ENCODE peak calls at places on chromosomes 7 and 10, in four cellular contexts. B is H1, C is HepG2, G is GM12878. T is an unnamed sample.

GRCh38 chr10:5953676-5954075 is 23.7 kb downstream of the IL15RA start:
- DNase-seq in C (no peak), G (no peak), B (no peak), T (no peak)

GRCh38 chr7:111903016-111903415 is 303.2 kb downstream of the DOCK4 start:
- DNase-seq in B (no peak), C (no peak), G (no peak), T (no peak)

GRCh38 chr10:78529262-78529661 is 495.6 kb downstream of the RPS24 start:
- DNase-seq in B (no peak), G (no peak), C (no peak), T (no peak)

GRCh38 chr7:157465597-157466348 is 129.0 kb downstream of the DNAJB6 start:
- DNase-seq in G (no peak), B (no peak), C (no peak), T (no peak)

GRCh38 chr10:35426657-35427056 is 90.3 kb downstream of the CCNY start:
- DNase-seq in G (no peak), C (no peak), B (no peak), T (no peak)

GRCh38 chr7:3187378-3188040 is 113.5 kb upstream of the SDK1 start:
- DNase-seq in G (no peak), B (no peak), C (no peak), T (no peak)

GRCh38 chr10:101301111-101301731 is 52.7 kb upstream of the BTRC start:
- DNase-seq in G (no peak), B (peak; percentile 70), C (peak; percentile 51), T (no peak)

GRCh38 chr7:130345106-130345505 is 490 bp downstream of the CPA5 start:
- DNase-seq in B (no peak), G (no peak), C (no peak), T (no peak)

GRCh38 chr7:31957090-31957720 is 113.0 kb downstream of the PDE1C start:
- DNase-seq in B (no peak), C (no peak), G (no peak), T (no peak)

GRCh38 chr7:98943336-98943735 is 65.0 kb downstream of the TRRAP start:
- DNase-seq in G (no peak), B (no peak), C (no peak), T (no peak)

GRCh38 chr7:106425017-106425719 is 140.4 kb upstream of the NAMPT start:
- DNase-seq in G (peak; percentile 93), C (no peak), B (no peak), T (no peak)

GRCh38 chr10:132699411-132700167 is 86.4 kb downstream of the NKX6-2 start:
- DNase-seq in C (no peak), G (no peak), B (no peak), T (no peak)

GRCh38 chr7:1252543-1253090 is 19.9 kb downstream of the UNCX start:
- DNase-seq in C (no peak), B (no peak), G (no peak), T (no peak)

GRCh38 chr7:129514683-129515082 is 12.4 kb downstream of the SMKR1 start:
- DNase-seq in C (no peak), B (no peak), G (no peak), T (no peak)

GRCh38 chr7:94632338-94633024 is 23.5 kb downstream of the SGCE start:
- DNase-seq in G (no peak), C (no peak), B (no peak), T (no peak)

GRCh38 chr7:135728136-135728669 is at the start of gene SLC13A4:
- DNase-seq in C (no peak), B (peak; percentile 77), G (no peak), T (no peak)

GRCh38 chr7:131336956-131337355 is 9.3 kb downstream of the MKLN1 start:
- DNase-seq in B (no peak), G (no peak), C (peak; percentile 20), T (no peak)

GRCh38 chr7:112453505-112454171 is 3.4 kb downstream of the IFRD1 start:
- DNase-seq in B (no peak), C (no peak), G (no peak), T (no peak)

GRCh38 chr10:117533507-117534281 is 8.9 kb upstream of the EMX2 start:
- DNase-seq in C (no peak), B (no peak), G (no peak), T (no peak)

GRCh38 chr7:98872328-98872924 is 2.6 kb upstream of the TMEM130 start:
- DNase-seq in G (no peak), C (peak; percentile 57), B (no peak), T (no peak)

GRCh38 chr10:88782222-88782621 is 20.3 kb upstream of the LIPM start:
- DNase-seq in G (no peak), C (no peak), B (no peak), T (no peak)

GRCh38 chr7:29189743-29190201 is 4.8 kb upstream of the CHN2 start:
- DNase-seq in B (peak; percentile 93), C (peak; percentile 74), G (no peak), T (peak; percentile 96)

GRCh38 chr7:116433246-116433645 is 66.3 kb upstream of the CAV2 start:
- DNase-seq in G (no peak), B (no peak), C (no peak), T (no peak)

GRCh38 chr7:148515237-148515636 is 75.3 kb upstream of the C7orf33 start:
- DNase-seq in G (no peak), C (no peak), B (no peak), T (no peak)

GRCh38 chr7:142384508-142384922 is 126.7 kb upstream of the PRSS58 start:
- DNase-seq in C (no peak), B (no peak), G (no peak), T (no peak)

GRCh38 chr10:110574420-110574819 is 6.9 kb downstream of the SMC3 start:
- DNase-seq in B (no peak), C (no peak), G (no peak), T (no peak)

GRCh38 chr7:36986429-36987362 is 262.4 kb upstream of the AOAH start:
- DNase-seq in B (peak; percentile 90), G (no peak), C (peak; percentile 36), T (peak; percentile 75)

GRCh38 chr10:99556225-99556523 is 23.4 kb downstream of the NKX2-3 start:
- DNase-seq in G (no peak), C (no peak), B (no peak), T (no peak)

GRCh38 chr10:59839576-59839975 is 66.8 kb downstream of the CCDC6 start:
- DNase-seq in B (no peak), C (no peak), G (no peak), T (no peak)

GRCh38 chr7:37018954-37019353 is 294.7 kb upstream of the AOAH start:
- DNase-seq in B (no peak), G (peak; percentile 49), C (no peak), T (no peak)

GRCh38 chr7:158782638-158783490 is 46.4 kb downstream of the ESYT2 start:
- DNase-seq in B (peak; percentile 46), C (peak; percentile 15), G (no peak), T (peak; percentile 9)

GRCh38 chr10:33521062-33521461 is 186.6 kb upstream of the NRP1 start:
- DNase-seq in G (no peak), B (no peak), C (no peak), T (no peak)

GRCh38 chr7:18086165-18087030 is 58.8 kb upstream of the PRPS1L1 start:
- DNase-seq in G (no peak), B (peak; percentile 69), C (no peak), T (no peak)

DNA sequence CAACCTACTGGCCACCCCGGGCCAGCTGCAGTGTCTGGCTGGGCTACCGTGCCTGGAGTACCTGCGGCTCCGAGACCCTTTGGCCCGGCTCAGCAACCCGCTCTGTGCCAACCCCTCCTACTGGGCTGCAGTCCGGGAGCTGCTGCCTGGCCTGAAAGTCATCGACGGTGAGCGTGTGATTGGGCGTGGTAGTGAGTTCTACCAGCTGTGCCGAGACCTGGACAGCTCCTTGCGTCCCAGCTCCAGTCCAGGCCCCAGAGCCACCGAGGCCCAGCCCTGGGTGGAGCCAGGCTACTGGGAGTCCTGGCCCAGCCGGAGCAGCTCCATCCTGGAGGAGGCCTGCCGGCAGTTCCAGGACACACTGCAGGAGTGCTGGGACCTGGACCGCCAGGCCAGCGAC is 4.2 kb downstream of the RARRES2 start:
- DNase-seq in C (no peak), B (no peak), G (no peak), T (no peak)
- TF ChIP-seq SUZ12 in C (no peak), B (no peak), G (no peak), T (no peak)

GRCh38 chr10:125144693-125145623 is 15.4 kb downstream of the CTBP2 start:
- DNase-seq in B (peak; percentile 71), G (no peak), C (no peak), T (no peak)

GRCh38 chr10:125145636-125146035 is 14.7 kb downstream of the CTBP2 start:
- DNase-seq in G (no peak), B (no peak), C (no peak), T (no peak)

GRCh38 chr10:125148021-125148439 is 12.3 kb downstream of the CTBP2 start:
- DNase-seq in C (no peak), G (no peak), B (no peak), T (no peak)

GRCh38 chr10:125148576-125148975 is 11.8 kb downstream of the CTBP2 start:
- DNase-seq in B (no peak), C (no peak), G (no peak), T (no peak)

GRCh38 chr10:125146791-125147604 is 13.4 kb downstream of the CTBP2 start:
- DNase-seq in B (no peak), C (no peak), G (no peak), T (no peak)
- H3K4me1 ChIP-seq in B (peaks cover 50% of the 10 kb centered on the region), C (no peaks in the 10 kb centered on the region), G (peaks cover 3% of the 10 kb centered on the region), T (peaks cover 34% of the 10 kb centered on the region)

GRCh38 chr10:93334901-93335312 is 147.2 kb downstream of the MYOF start:
- DNase-seq in B (no peak), C (no peak), G (no peak), T (no peak)

GRCh38 chr10:93336678-93337077 is 145.5 kb downstream of the MYOF start:
- DNase-seq in B (no peak), C (no peak), G (no peak), T (no peak)

GRCh38 chr10:93337309-93337721 is 144.8 kb downstream of the MYOF start:
- DNase-seq in C (no peak), G (peak; percentile 21), B (no peak), T (no peak)

GRCh38 chr10:93334181-93334580 is 148.0 kb downstream of the MYOF start:
- DNase-seq in G (no peak), C (no peak), B (no peak), T (no peak)

GRCh38 chr10:93336110-93336509 is 146.0 kb downstream of the MYOF start:
- DNase-seq in C (no peak), G (no peak), B (no peak), T (no peak)
- H3K36me3 ChIP-seq in C (no peaks in the 10 kb centered on the region), G (no peaks in the 10 kb centered on the region), B (no peaks in the 10 kb centered on the region), T (peaks cover 30% of the 10 kb centered on the region)

GRCh38 chr7:56083150-56083785 is 9.5 kb downstream of the PHKG1 start:
- DNase-seq in B (no peak), G (no peak), C (no peak), T (no peak)
- TF ChIP-seq SUZ12 in B (no peak), G (no peak), C (no peak), T (no peak)

T was measured in NT2/D1.